ENCODE peak calls at places on chromosome 22, in nine cellular contexts. L, I, R, K, N, O, P, W and S are unnamed samples.
A peak's percentile ranks its signal among the peaks of the same experiment; 100 is the strongest.

GRCh38 chr22:49736538-49736937 is 91.1 kb downstream of the BRD1 start:
- DNase-seq in L (no peak), I (no peak), R (no peak), K (no peak), N (no peak), O (no peak), P (no peak), W (no peak), S (no peak)

GRCh38 chr22:42400811-42401547 is 31.2 kb downstream of the NFAM1 start:
- DNase-seq in L (no peak), I (no peak), R (no peak), K (no peak), N (no peak), O (no peak), P (no peak), W (no peak), S (no peak)

GRCh38 chr22:17830041-17830961 is 56.0 kb upstream of the BID start:
- DNase-seq in L (peak; percentile 83), I (peak; percentile 92), R (peak; percentile 75), K (peak; percentile 90), N (peak; percentile 80), O (peak; percentile 61), P (peak; percentile 91), W (peak; percentile 84), S (peak; percentile 35)

GRCh38 chr22:48356731-48357130 is 1470.9 kb downstream of the BRD1 start:
- DNase-seq in L (no peak), I (no peak), R (no peak), K (no peak), N (no peak), O (no peak), P (no peak), W (no peak), S (no peak)

GRCh38 chr22:42969348-42969975 is 45.5 kb downstream of the PACSIN2 start:
- DNase-seq in L (no peak), I (peak; percentile 52), R (no peak), K (no peak), N (no peak), O (peak; percentile 49), P (no peak), W (no peak), S (peak; percentile 78)

GRCh38 chr22:28411125-28411524 is 268.5 kb downstream of the TTC28 start:
- DNase-seq in L (no peak), I (peak; percentile 28), R (no peak), K (no peak), N (no peak), O (no peak), P (no peak), W (no peak), S (no peak)

GRCh38 chr22:35995772-35996171 is 32.9 kb downstream of the RBFOX2 start:
- DNase-seq in L (peak; percentile 84), I (peak; percentile 78), R (no peak), K (no peak), N (peak; percentile 15), O (peak; percentile 94), P (peak; percentile 59), W (no peak), S (peak; percentile 71)

GRCh38 chr22:42856865-42857704 is at the start of gene ARFGAP3:
- DNase-seq in L (peak; percentile 94), I (peak; percentile 99), R (peak; percentile 88), K (peak; percentile 92), N (peak; percentile 86), O (peak; percentile 85), P (peak; percentile 96), W (peak; percentile 93), S (peak; percentile 48)

GRCh38 chr22:49087163-49087562 is 740.5 kb downstream of the BRD1 start:
- DNase-seq in L (no peak), I (no peak), R (no peak), K (no peak), N (no peak), O (no peak), P (no peak), W (no peak), S (no peak)

GRCh38 chr22:43131773-43132501 is 11.3 kb downstream of the MCAT start:
- DNase-seq in L (no peak), I (no peak), R (no peak), K (no peak), N (no peak), O (no peak), P (no peak), W (no peak), S (no peak)

GRCh38 chr22:41848468-41848867 is 15.6 kb downstream of the SREBF2 start:
- DNase-seq in L (peak; percentile 46), I (no peak), R (no peak), K (no peak), N (no peak), O (no peak), P (no peak), W (no peak), S (no peak)

GRCh38 chr22:42343551-42344081 is 73.2 kb upstream of the TCF20 start:
- DNase-seq in L (no peak), I (peak; percentile 54), R (no peak), K (no peak), N (peak; percentile 45), O (no peak), P (peak; percentile 65), W (peak; percentile 53), S (no peak)

GRCh38 chr22:43835736-43836135 is 23.6 kb upstream of the EFCAB6 start:
- DNase-seq in L (no peak), I (no peak), R (no peak), K (no peak), N (no peak), O (no peak), P (no peak), W (no peak), S (no peak)

GRCh38 chr22:24153353-24153752 is 27.9 kb upstream of the SUSD2 start:
- DNase-seq in L (no peak), I (no peak), R (no peak), K (no peak), N (no peak), O (no peak), P (no peak), W (no peak), S (no peak)

GRCh38 chr22:36753120-36753802 is 22.7 kb downstream of the IFT27 start:
- DNase-seq in L (no peak), I (peak; percentile 34), R (no peak), K (no peak), N (no peak), O (no peak), P (no peak), W (no peak), S (no peak)

GRCh38 chr22:27630754-27631153 is 170.8 kb downstream of the MN1 start:
- DNase-seq in L (no peak), I (no peak), R (no peak), K (no peak), N (no peak), O (no peak), P (no peak), W (no peak), S (no peak)

GRCh38 chr22:19714320-19715252 is at the start of gene SEPTIN5:
- DNase-seq in L (no peak), I (peak; percentile 45), R (no peak), K (no peak), N (no peak), O (no peak), P (peak; percentile 66), W (no peak), S (no peak)

GRCh38 chr22:44365196-44365802 is 52.5 kb upstream of the SHISAL1 start:
- DNase-seq in L (no peak), I (no peak), R (no peak), K (no peak), N (no peak), O (peak; percentile 74), P (peak; percentile 9), W (no peak), S (no peak)

GRCh38 chr22:43296279-43296902 is 46.8 kb downstream of the SCUBE1 start:
- DNase-seq in L (no peak), I (no peak), R (no peak), K (no peak), N (no peak), O (no peak), P (no peak), W (no peak), S (no peak)

GRCh38 chr22:23057331-23057730 is 13.0 kb upstream of the GNAZ start:
- DNase-seq in L (no peak), I (no peak), R (no peak), K (no peak), N (no peak), O (no peak), P (no peak), W (no peak), S (no peak)

GRCh38 chr22:44331881-44332714 is 19.3 kb upstream of the SHISAL1 start:
- DNase-seq in L (no peak), I (peak; percentile 73), R (no peak), K (peak; percentile 38), N (no peak), O (no peak), P (peak; percentile 67), W (peak; percentile 4), S (no peak)

GRCh38 chr22:16933274-16933923 is 74.6 kb downstream of the GAB4 start:
- DNase-seq in L (no peak), I (no peak), R (no peak), K (no peak), N (no peak), O (no peak), P (no peak), W (no peak), S (no peak)

GRCh38 chr22:45503816-45504702 is 1.4 kb downstream of the FBLN1 start:
- DNase-seq in L (no peak), I (peak; percentile 85), R (no peak), K (peak; percentile 74), N (no peak), O (no peak), P (peak; percentile 72), W (no peak), S (no peak)

GRCh38 chr22:37182101-37182948 is 5.7 kb downstream of the C1QTNF6 start:
- DNase-seq in L (no peak), I (no peak), R (no peak), K (no peak), N (no peak), O (no peak), P (peak; percentile 10), W (no peak), S (no peak)

GRCh38 chr22:38718414-38718813 is 12.7 kb downstream of the GTPBP1 start:
- DNase-seq in L (peak; percentile 89), I (peak; percentile 88), R (no peak), K (no peak), N (peak; percentile 71), O (peak; percentile 85), P (peak; percentile 46), W (no peak), S (no peak)

GRCh38 chr22:20567371-20567847 is 60.0 kb downstream of the MED15 start:
- DNase-seq in L (no peak), I (peak; percentile 68), R (no peak), K (no peak), N (no peak), O (peak; percentile 95), P (no peak), W (no peak), S (no peak)

GRCh38 chr22:36873614-36874308 is 13.0 kb downstream of the NCF4 start:
- DNase-seq in L (peak; percentile 50), I (peak; percentile 48), R (no peak), K (no peak), N (peak; percentile 21), O (peak; percentile 74), P (peak; percentile 37), W (peak; percentile 9), S (peak; percentile 20)

GRCh38 chr22:33006220-33006954 is 51.8 kb downstream of the SYN3 start:
- DNase-seq in L (no peak), I (no peak), R (no peak), K (no peak), N (no peak), O (no peak), P (no peak), W (peak; percentile 27), S (no peak)

GRCh38 chr22:37616205-37617083 is 7.8 kb downstream of the GGA1 start:
- DNase-seq in L (peak; percentile 88), I (no peak), R (no peak), K (no peak), N (no peak), O (no peak), P (no peak), W (no peak), S (no peak)